ENCODE peak calls at places on chromosomes 12 and 14, in four cellular contexts. L is T-helper 9 cell, S is NCI-H748 treated with DMSO at 0.1 percent for 48 hours, Y is neuronal stem cell. Z is an unnamed sample.

GRCh38 chr14:39666386-39666785 is 234.2 kb upstream of the FBXO33 start:
- DNase-seq in S (no peak), Y (no peak), L (no peak), Z (no peak)

GRCh38 chr12:101570022-101570421 is 24.7 kb upstream of the MYBPC1 start:
- DNase-seq in L (no peak), S (peak), Y (no peak), Z (peak)

GRCh38 chr12:121787063-121787774 is 6.3 kb downstream of the RHOF start:
- DNase-seq in Y (no peak), S (no peak), L (peak), Z (no peak)

GRCh38 chr12:120225852-120226640 is 25.1 kb upstream of the RPLP0 start:
- DNase-seq in S (no peak), Y (no peak), L (no peak), Z (no peak)

GRCh38 chr14:94974422-94974821 is 182.9 kb downstream of the DICER1 start:
- DNase-seq in L (no peak), S (no peak), Y (no peak), Z (no peak)

GRCh38 chr14:101284711-101285110 is 276.6 kb upstream of the DIO3 start:
- DNase-seq in L (no peak), S (no peak), Y (no peak), Z (no peak)

GRCh38 chr12:127263621-127264020 is 1003.3 kb upstream of the TMEM132C start:
- DNase-seq in L (no peak), Y (no peak), S (no peak), Z (no peak)

GRCh38 chr14:76904740-76905569 is 78.7 kb downstream of the LRRC74A start:
- DNase-seq in L (peak), Y (no peak), S (peak), Z (peak)

GRCh38 chr12:106267535-106267934 is 19.7 kb upstream of the CKAP4 start:
- DNase-seq in Y (no peak), L (no peak), S (no peak), Z (no peak)

GRCh38 chr12:116797885-116798284 is 59.8 kb downstream of the RNFT2 start:
- DNase-seq in S (no peak), Y (no peak), L (no peak), Z (no peak)

GRCh38 chr14:105492966-105493871 is 2.2 kb downstream of the TEDC1 start:
- DNase-seq in L (no peak), S (no peak), Y (no peak), Z (no peak)

GRCh38 chr12:30725739-30726138 is 29.0 kb downstream of the CAPRIN2 start:
- DNase-seq in Y (no peak), L (no peak), S (no peak), Z (no peak)

GRCh38 chr14:103402700-103403099 is 17.5 kb downstream of the MARK3 start:
- DNase-seq in Y (no peak), L (no peak), S (no peak), Z (no peak)

GRCh38 chr14:45246151-45246550 is 6.9 kb downstream of the MIS18BP1 start:
- DNase-seq in Y (no peak), L (no peak), S (no peak), Z (no peak)

GRCh38 chr12:109475993-109476806 is 900 bp downstream of the KCTD10 start:
- DNase-seq in Y (no peak), L (no peak), S (no peak), Z (no peak)

GRCh38 chr12:80118565-80119337 is 19.4 kb downstream of the OTOGL start:
- DNase-seq in S (no peak), L (no peak), Y (no peak), Z (no peak)

GRCh38 chr14:69652942-69653680 is 41.7 kb downstream of the SUSD6 start:
- DNase-seq in S (no peak), L (no peak), Y (no peak), Z (no peak)

GRCh38 chr14:95460647-95461478 is 55.6 kb downstream of the SYNE3 start:
- DNase-seq in S (peak), L (no peak), Y (no peak), Z (peak)

GRCh38 chr14:105851716-105852377 is 325.5 kb downstream of the TMEM121 start:
- DNase-seq in Y (no peak), L (no peak), S (no peak), Z (no peak)

GRCh38 chr12:2794261-2794735 is 472 bp upstream of the FKBP4 start:
- DNase-seq in Y (peak), S (peak), L (peak), Z (peak)

GRCh38 chr12:6735448-6736191 is 11.8 kb downstream of the COPS7A start:
- DNase-seq in Y (no peak), L (no peak), S (peak), Z (peak)

GRCh38 chr14:101230161-101230850 is 326.8 kb upstream of the RTL1 start:
- DNase-seq in L (no peak), Y (no peak), S (no peak), Z (no peak)

GRCh38 chr12:32305163-32305562 is 94.2 kb upstream of the FGD4 start:
- DNase-seq in S (no peak), Y (no peak), L (no peak), Z (peak)

Z was measured in NCI-H1092 treated with DMSO at 0.1 percent for 48 hours.